ENCODE peak calls at places on chromosomes 5 and 9, in ten cellular contexts. J is fibroblast of gingiva, B is epithelial cell of esophagus, K is prostate gland, I is WTC11, N is H9, L is kidney, A is lower lobe of right lung, D is amygdala, Y is NCI-H510A. M is an unnamed sample.

GRCh38 chr9:99340281-99340680 is 118.2 kb downstream of the SEC61B start:
- DNase-seq in J (no peak), B (no peak), K (no peak), I (no peak), N (no peak), L (no peak), A (no peak), D (no peak), Y (no peak), M (no peak)

GRCh38 chr9:78437721-78438610 is 141.0 kb downstream of the PSAT1 start:
- DNase-seq in J (no peak), B (no peak), K (no peak), I (no peak), N (no peak), L (no peak), A (no peak), D (no peak), Y (no peak), M (no peak)

GRCh38 chr5:170315154-170315553 is 17.6 kb upstream of the LCP2 start:
- DNase-seq in J (no peak), B (peak), K (peak), I (no peak), N (no peak), L (peak), A (no peak), D (peak), Y (no peak), M (no peak)

GRCh38 chr9:5784526-5785315 is 48.2 kb downstream of the ERMP1 start:
- DNase-seq in J (no peak), B (no peak), K (no peak), I (no peak), N (no peak), L (no peak), A (no peak), D (no peak), Y (no peak), M (no peak)

GRCh38 chr9:14829204-14829603 is 81.0 kb downstream of the FREM1 start:
- DNase-seq in J (no peak), B (no peak), K (no peak), I (no peak), N (no peak), L (no peak), A (no peak), D (no peak), Y (no peak), M (no peak)

GRCh38 chr5:59007460-59008063 is 424.7 kb downstream of the RAB3C start:
- DNase-seq in J (no peak), B (peak), K (no peak), I (no peak), N (no peak), L (no peak), A (no peak), D (no peak), Y (no peak), M (no peak)

GRCh38 chr9:118183571-118183970 is 479.4 kb downstream of the TLR4 start:
- DNase-seq in J (no peak), B (no peak), K (no peak), I (no peak), N (no peak), L (no peak), A (no peak), D (no peak), Y (no peak), M (no peak)

GRCh38 chr5:7392401-7393024 is 3.4 kb upstream of the ADCY2 start:
- DNase-seq in J (peak), B (peak), K (peak), I (no peak), N (peak), L (no peak), A (no peak), D (no peak), Y (no peak), M (no peak)

GRCh38 chr9:127897194-127897692 is 2.2 kb downstream of the ST6GALNAC6 start:
- DNase-seq in J (peak), B (no peak), K (no peak), I (peak), N (peak), L (peak), A (peak), D (peak), Y (no peak), M (no peak)

M was measured in T-helper 9 cell.